ENCODE peak calls at places on chromosomes 2 and 18, in ten cellular contexts. A, T, S, Z, E, I, P, J, V and H are unnamed samples. For H3K4me1, the result is how much of the 10 kb centered on the place peaks cover.

GRCh38 chr2:157476915-157477709 is 33.2 kb upstream of the CYTIP start:
- DNase-seq in A (no peak), T (no peak), S (no peak), Z (no peak), E (no peak), I (no peak), P (no peak), J (no peak), V (no peak), H (peak)

GRCh38 chr2:120707816-120708215 is 27.9 kb upstream of the GLI2 start:
- DNase-seq in A (no peak), T (no peak), S (no peak), Z (peak), E (no peak), I (no peak), P (no peak), J (no peak), V (peak), H (no peak)

GRCh38 chr2:99877963-99878362 is 264.4 kb downstream of the AFF3 start:
- DNase-seq in A (no peak), T (no peak), S (no peak), Z (no peak), E (no peak), I (no peak), P (no peak), J (no peak), V (no peak), H (no peak)

GRCh38 chr2:219368690-219369108 is 19.0 kb downstream of the DNPEP start:
- DNase-seq in A (peak), T (no peak), S (peak), Z (no peak), E (no peak), I (no peak), P (no peak), J (no peak), V (no peak), H (no peak)

GRCh38 chr18:616380-616995 is 19.7 kb downstream of the CLUL1 start:
- DNase-seq in A (peak), T (no peak), S (no peak), Z (no peak), E (peak), I (no peak), P (no peak), J (peak), V (no peak), H (peak)

GRCh38 chr18:43661570-43661969 is 384.3 kb upstream of the SYT4 start:
- DNase-seq in A (peak), T (no peak), S (no peak), Z (no peak), E (peak), I (no peak), P (no peak), J (no peak), V (no peak), H (no peak)

GRCh38 chr2:150211164-150211631 is 276.3 kb downstream of the RND3 start:
- DNase-seq in A (no peak), T (no peak), S (no peak), Z (no peak), E (no peak), I (no peak), P (no peak), J (no peak), V (no peak), H (no peak)

GRCh38 chr18:3321133-3321812 is 59.3 kb downstream of the MYL12B start:
- DNase-seq in A (peak), T (no peak), S (no peak), Z (no peak), E (no peak), I (no peak), P (no peak), J (no peak), V (no peak), H (no peak)

GRCh38 chr2:96315400-96316071 is 9.6 kb upstream of the ITPRIPL1 start:
- DNase-seq in A (no peak), T (no peak), S (no peak), Z (no peak), E (no peak), I (no peak), P (no peak), J (no peak), V (no peak), H (no peak)

GRCh38 chr2:146323564-146323963 is 1521.3 kb upstream of the ACVR2A start:
- DNase-seq in A (no peak), T (no peak), S (no peak), Z (no peak), E (no peak), I (no peak), P (no peak), J (no peak), V (no peak), H (no peak)

GRCh38 chr2:63755216-63755615 is 86.5 kb upstream of the UGP2 start:
- DNase-seq in A (no peak), T (no peak), S (no peak), Z (no peak), E (no peak), I (no peak), P (no peak), J (no peak), V (no peak), H (no peak)

GRCh38 chr2:161876416-161876815 is 197.6 kb downstream of the DPP4 start:
- DNase-seq in A (no peak), T (no peak), S (no peak), Z (no peak), E (no peak), I (no peak), P (no peak), J (no peak), V (no peak), H (no peak)

GRCh38 chr2:122236152-122236892 is 480.9 kb downstream of the TSN start:
- DNase-seq in A (no peak), T (no peak), S (no peak), Z (no peak), E (no peak), I (no peak), P (no peak), J (no peak), V (no peak), H (no peak)

GRCh38 chr2:188369365-188369764 is 77.7 kb downstream of the GULP1 start:
- DNase-seq in A (peak), T (peak), S (no peak), Z (no peak), E (peak), I (no peak), P (no peak), J (peak), V (no peak), H (no peak)

GRCh38 chr18:76456823-76457222 is 38.2 kb downstream of the ZNF516 start:
- DNase-seq in A (no peak), T (no peak), S (no peak), Z (no peak), E (no peak), I (no peak), P (no peak), J (no peak), V (no peak), H (no peak)
- H3K4me3 ChIP-seq in A (no peak), T (no peak), S (no peak), Z (no peak), E (no peak), I (no peak), P (no peak), J (no peak), V (no peak), H (no peak)

DNA sequence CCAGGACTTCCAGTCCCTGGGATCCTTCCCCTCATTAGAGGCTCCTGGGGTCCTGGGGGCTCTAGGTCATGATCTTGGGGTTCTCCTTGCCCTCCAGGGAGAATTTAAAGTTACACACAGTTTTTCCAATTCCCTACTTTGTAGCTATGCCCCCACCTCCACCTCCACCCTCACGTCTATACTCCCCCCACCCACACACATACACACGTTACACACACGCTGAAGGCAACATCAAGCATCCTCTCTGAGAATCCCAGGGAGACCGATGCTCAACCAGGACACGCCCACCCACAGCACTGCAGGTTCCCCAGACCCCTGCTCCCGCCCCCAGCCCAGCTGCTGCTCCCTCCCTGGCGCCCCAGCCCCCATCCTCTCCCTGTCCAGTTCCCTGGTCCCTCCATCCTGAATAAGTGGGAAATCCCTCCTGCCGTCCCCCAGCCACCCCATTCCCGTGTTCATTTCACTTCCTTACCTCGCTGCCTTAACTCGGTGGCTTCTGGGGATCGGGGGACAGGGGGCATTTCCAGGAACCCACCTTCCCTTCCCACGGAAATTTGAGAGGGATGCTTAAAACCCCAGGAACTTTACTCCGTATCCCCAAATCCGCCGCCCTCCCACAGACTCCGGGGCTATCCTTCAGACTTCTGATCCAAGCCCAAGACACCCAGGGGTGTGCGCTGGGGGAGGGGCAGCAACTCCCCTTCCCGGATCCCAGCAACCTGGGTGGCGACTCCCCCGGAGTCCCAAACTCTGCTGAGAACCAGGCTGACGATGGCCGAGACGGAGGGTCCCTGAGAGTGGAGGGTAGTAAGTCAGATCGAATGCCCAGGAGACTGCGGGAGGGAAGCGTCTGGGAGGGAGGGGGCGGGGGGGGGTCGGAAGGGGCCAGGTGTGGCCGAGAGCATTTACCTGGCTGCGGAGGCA is 6.7 kb upstream of the TNS1 start:
- DNase-seq in A (no peak), T (no peak), S (no peak), Z (no peak), E (peak), I (no peak), P (no peak), J (no peak), V (no peak), H (no peak)
- H3K4me1 ChIP-seq in A (under half), T (under half), S (under half), Z (under half), E (under half), I (under half), P (under half), J (under half), V (under half), H (under half)

DNA sequence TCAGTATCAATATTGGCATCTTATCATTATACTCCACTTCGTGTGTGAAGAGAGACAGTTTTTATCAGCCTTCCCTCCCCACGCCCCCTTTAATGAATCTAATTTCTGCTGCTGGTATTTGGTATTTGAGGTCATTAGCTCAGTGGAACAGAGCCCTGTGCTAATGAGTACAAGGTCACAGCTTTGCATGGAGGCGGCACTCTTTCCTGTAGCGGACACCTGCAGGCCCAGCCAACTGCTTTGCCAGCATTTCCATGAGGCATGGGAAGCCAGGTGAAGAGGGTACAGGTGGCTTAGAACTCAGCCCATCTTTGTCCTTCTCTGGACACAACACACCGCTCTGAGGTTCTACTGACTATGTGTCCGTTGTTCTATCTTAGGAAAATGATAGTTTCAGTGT is 40.1 kb downstream of the PRKCE start:
- DNase-seq in A (no peak), T (no peak), S (no peak), Z (no peak), E (no peak), I (no peak), P (no peak), J (no peak), V (no peak), H (no peak)
- H3K4me3 ChIP-seq in A (no peak), T (no peak), S (no peak), Z (no peak), E (no peak), I (no peak), P (no peak), J (no peak), V (no peak), H (no peak)

GRCh38 chr18:72119082-72119481 is 425.1 kb downstream of the CBLN2 start:
- DNase-seq in A (no peak), T (no peak), S (no peak), Z (no peak), E (no peak), I (no peak), P (no peak), J (no peak), V (no peak), H (no peak)

DNA sequence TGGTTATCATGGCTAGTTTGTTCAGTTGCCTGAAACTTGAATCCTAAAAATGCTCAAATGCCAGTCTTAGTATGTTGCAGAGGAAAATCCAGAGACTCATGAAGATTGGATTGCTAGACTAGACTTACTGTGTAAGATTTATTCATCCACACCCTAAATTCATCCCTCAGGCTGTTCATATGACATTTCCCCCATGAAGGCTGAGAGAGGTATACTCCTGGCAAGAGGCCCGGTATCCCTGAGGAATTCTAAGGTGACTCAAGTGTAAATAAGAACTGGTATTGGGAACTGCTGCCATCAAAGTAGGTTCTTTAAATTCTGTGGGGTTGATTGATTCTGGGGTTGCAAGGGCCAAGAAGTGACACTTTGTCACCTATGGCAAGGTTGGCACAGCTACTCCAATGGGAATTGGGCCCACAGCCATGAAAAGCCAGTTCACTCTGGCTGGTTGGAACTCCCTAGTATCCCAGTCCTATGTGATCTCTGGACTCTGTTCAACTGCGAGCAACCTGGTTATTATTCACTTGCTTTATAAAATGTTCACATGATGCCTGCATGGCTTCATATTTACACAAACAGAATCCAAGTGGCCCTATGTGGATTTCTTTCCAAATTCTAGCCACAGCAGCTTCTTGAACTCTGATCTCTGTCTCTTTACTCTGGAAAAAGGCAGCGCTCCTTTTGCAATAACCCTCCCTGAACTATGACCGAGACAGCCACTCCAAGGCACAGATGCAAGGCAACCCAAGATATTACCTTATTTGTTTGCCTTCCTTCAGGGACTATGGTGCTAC is 429.1 kb downstream of the CBLN2 start:
- DNase-seq in A (peak), T (no peak), S (no peak), Z (no peak), E (no peak), I (no peak), P (no peak), J (no peak), V (no peak), H (no peak)
- H3K4me1 ChIP-seq in A (under half), T (under half), S (under half), Z (under half), E (under half), I (under half), P (under half), J (under half), V (under half), H (under half)

DNA sequence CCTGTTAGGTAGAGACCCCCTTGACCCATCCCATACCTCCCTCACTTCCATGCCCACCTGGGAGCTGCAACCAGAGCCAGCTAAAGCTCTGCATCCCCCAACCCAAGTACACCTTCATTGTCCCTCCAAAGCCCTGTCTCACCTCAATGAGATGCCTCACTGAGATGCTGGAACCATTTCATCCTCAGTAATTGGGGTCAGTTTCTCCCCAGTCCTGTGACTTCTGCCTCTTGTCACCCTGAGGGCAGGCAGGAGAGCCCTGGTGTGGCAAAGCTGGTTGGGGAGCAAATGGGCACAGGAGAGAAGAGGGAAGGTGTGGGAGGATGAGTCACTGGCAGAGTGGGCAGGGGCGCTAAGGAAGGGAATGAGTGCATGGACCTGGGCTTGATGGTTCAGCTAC is 27.9 kb upstream of the NT5DC4 start:
- DNase-seq in A (no peak), T (no peak), S (no peak), Z (no peak), E (no peak), I (no peak), P (no peak), J (no peak), V (no peak), H (no peak)
- H3K4me3 ChIP-seq in A (no peak), T (no peak), S (no peak), Z (no peak), E (no peak), I (no peak), P (no peak), J (no peak), V (no peak), H (no peak)